ENCODE peak calls at places on chromosomes 1 and 21, in five cellular contexts. One of them, this sample, is unnamed.
A peak's percentile ranks its signal among the peaks of the same experiment; 100 is the strongest.

GRCh38 chr1:88061106-88061829 is 622.8 kb upstream of the PKN2 start:
- DNase-seq in HCT116: peak; percentile 61
- DNase-seq in WTC11: peak; percentile 61
- DNase-seq in K562: no peak
- DNase-seq in HepG2: peak; percentile 45
- DNase-seq in this sample: peak; percentile 21

GRCh38 chr1:101130673-101131072 is 105.1 kb upstream of the DPH5 start:
- DNase-seq in HepG2: no peak
- DNase-seq in HCT116: no peak
- DNase-seq in WTC11: no peak
- DNase-seq in K562: no peak
- DNase-seq in this sample: no peak

GRCh38 chr1:19877821-19878636 is 4.2 kb upstream of the OTUD3 start:
- DNase-seq in HepG2: no peak
- DNase-seq in WTC11: no peak
- DNase-seq in K562: no peak
- DNase-seq in HCT116: no peak
- DNase-seq in this sample: no peak

GRCh38 chr21:42455754-42456440 is 40.1 kb downstream of the RSPH1 start:
- DNase-seq in K562: no peak
- DNase-seq in WTC11: no peak
- DNase-seq in HCT116: no peak
- DNase-seq in HepG2: no peak
- DNase-seq in this sample: no peak

GRCh38 chr1:54474500-54475235 is 68.5 kb upstream of the SSBP3 start:
- DNase-seq in WTC11: peak; percentile 75
- DNase-seq in HepG2: no peak
- DNase-seq in HCT116: no peak
- DNase-seq in K562: peak; percentile 93
- DNase-seq in this sample: no peak

GRCh38 chr1:204409111-204409510 is 2.5 kb downstream of the PPP1R15B start:
- DNase-seq in WTC11: no peak
- DNase-seq in HepG2: no peak
- DNase-seq in HCT116: no peak
- DNase-seq in K562: no peak
- DNase-seq in this sample: no peak

GRCh38 chr1:28955930-28956552 is 41.7 kb downstream of the EPB41 start:
- DNase-seq in WTC11: no peak
- DNase-seq in HCT116: no peak
- DNase-seq in HepG2: no peak
- DNase-seq in K562: no peak
- DNase-seq in this sample: no peak

GRCh38 chr1:233844697-233845096 is 59.8 kb upstream of the SLC35F3 start:
- DNase-seq in HCT116: no peak
- DNase-seq in HepG2: no peak
- DNase-seq in WTC11: no peak
- DNase-seq in K562: no peak
- DNase-seq in this sample: no peak

GRCh38 chr1:168766568-168766967 is 37.6 kb upstream of the DPT start:
- DNase-seq in HCT116: no peak
- DNase-seq in WTC11: no peak
- DNase-seq in HepG2: peak; percentile 59
- DNase-seq in K562: no peak
- DNase-seq in this sample: no peak

GRCh38 chr1:64523938-64524337 is 54.0 kb downstream of the CACHD1 start:
- DNase-seq in K562: no peak
- DNase-seq in WTC11: no peak
- DNase-seq in HCT116: no peak
- DNase-seq in HepG2: no peak
- DNase-seq in this sample: no peak

GRCh38 chr1:32627596-32628162 is 22.7 kb downstream of the ZBTB8OS start:
- DNase-seq in WTC11: no peak
- DNase-seq in HCT116: no peak
- DNase-seq in HepG2: no peak
- DNase-seq in K562: no peak
- DNase-seq in this sample: no peak

GRCh38 chr1:228490120-228491078 is 3.2 kb downstream of the RNF187 start:
- DNase-seq in HCT116: peak; percentile 6
- DNase-seq in HepG2: no peak
- DNase-seq in WTC11: no peak
- DNase-seq in K562: no peak
- DNase-seq in this sample: no peak

GRCh38 chr1:170494369-170494768 is 37.6 kb upstream of the GORAB start:
- DNase-seq in WTC11: no peak
- DNase-seq in K562: no peak
- DNase-seq in HepG2: no peak
- DNase-seq in HCT116: no peak
- DNase-seq in this sample: no peak

GRCh38 chr1:214558002-214558770 is 6.8 kb upstream of the PTPN14 start:
- DNase-seq in HepG2: no peak
- DNase-seq in K562: no peak
- DNase-seq in WTC11: no peak
- DNase-seq in HCT116: no peak
- DNase-seq in this sample: no peak

GRCh38 chr21:45607021-45607921 is 36.3 kb upstream of the PCBP3 start:
- DNase-seq in HCT116: no peak
- DNase-seq in K562: no peak
- DNase-seq in HepG2: no peak
- DNase-seq in WTC11: no peak
- DNase-seq in this sample: no peak
- TF ChIP-seq ATF3 in HCT116: no peak
- TF ChIP-seq ATF3 in K562: no peak
- TF ChIP-seq ATF3 in HepG2: no peak
- TF ChIP-seq ATF3 in WTC11: no peak
- TF ChIP-seq ATF3 in this sample: no peak

GRCh38 chr1:981955-982558 is at the start of gene PERM1:
- DNase-seq in WTC11: peak; percentile 18
- DNase-seq in HepG2: no peak
- DNase-seq in K562: no peak
- DNase-seq in HCT116: no peak
- DNase-seq in this sample: no peak
- TF ChIP-seq ATF3 in WTC11: no peak
- TF ChIP-seq ATF3 in HepG2: no peak
- TF ChIP-seq ATF3 in K562: no peak
- TF ChIP-seq ATF3 in HCT116: no peak
- TF ChIP-seq ATF3 in this sample: no peak

DNA sequence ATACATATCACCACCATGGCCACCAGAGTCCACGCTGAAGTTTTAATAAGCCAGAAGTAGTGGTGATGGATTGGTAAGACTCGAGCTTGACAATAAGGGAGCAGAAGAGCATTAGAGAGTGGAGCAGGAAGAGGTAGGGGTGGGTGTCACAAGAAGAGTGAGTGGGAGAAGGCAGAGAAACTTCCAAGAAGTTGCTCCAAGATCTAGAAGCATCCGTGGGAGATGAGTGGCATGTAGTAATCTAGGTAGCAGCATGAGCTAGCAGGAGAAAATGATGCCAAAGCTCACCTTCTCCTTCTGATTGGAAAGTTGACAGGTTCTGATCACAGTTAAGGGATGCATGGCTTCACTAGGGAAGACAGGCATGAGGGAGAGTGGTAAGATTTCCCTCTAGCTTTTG is 49.2 kb downstream of the PLXNA2 start:
- DNase-seq in K562: no peak
- DNase-seq in HepG2: no peak
- DNase-seq in HCT116: no peak
- DNase-seq in WTC11: no peak
- DNase-seq in this sample: no peak
- TF ChIP-seq ATF3 in K562: no peak
- TF ChIP-seq ATF3 in HepG2: no peak
- TF ChIP-seq ATF3 in HCT116: no peak
- TF ChIP-seq ATF3 in WTC11: no peak
- TF ChIP-seq ATF3 in this sample: no peak

GRCh38 chr21:29072873-29073221 is 601 bp downstream of the CCT8 start:
- DNase-seq in K562: no peak
- DNase-seq in HCT116: no peak
- DNase-seq in WTC11: no peak
- DNase-seq in HepG2: peak; percentile 25
- DNase-seq in this sample: no peak
- TF ChIP-seq ATF3 in K562: no peak
- TF ChIP-seq ATF3 in HCT116: no peak
- TF ChIP-seq ATF3 in WTC11: no peak
- TF ChIP-seq ATF3 in HepG2: no peak
- TF ChIP-seq ATF3 in this sample: no peak

DNA sequence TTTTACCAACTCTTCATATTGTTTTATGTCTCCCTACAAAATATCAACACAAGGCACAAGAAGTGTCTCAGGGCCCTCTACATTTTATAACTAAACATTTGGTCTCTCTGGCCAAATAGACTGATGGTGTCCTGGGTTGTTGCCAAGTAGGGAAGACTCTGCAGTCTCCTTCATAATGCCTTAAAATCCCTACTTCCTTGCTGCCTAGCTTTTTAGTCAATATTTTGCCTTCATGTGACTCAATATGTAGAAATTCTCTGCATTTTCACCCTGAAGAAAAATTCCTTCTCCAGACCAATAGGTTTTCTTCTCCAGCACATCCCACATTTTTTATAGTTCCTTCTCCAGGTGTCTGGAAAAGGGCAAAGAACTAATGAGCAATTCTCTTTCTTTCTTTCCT is 72.5 kb upstream of the IPO9 start:
- DNase-seq in HepG2: no peak
- DNase-seq in K562: no peak
- DNase-seq in HCT116: no peak
- DNase-seq in WTC11: no peak
- DNase-seq in this sample: no peak
- TF ChIP-seq ATF3 in HepG2: no peak
- TF ChIP-seq ATF3 in K562: no peak
- TF ChIP-seq ATF3 in HCT116: no peak
- TF ChIP-seq ATF3 in WTC11: no peak
- TF ChIP-seq ATF3 in this sample: no peak

DNA sequence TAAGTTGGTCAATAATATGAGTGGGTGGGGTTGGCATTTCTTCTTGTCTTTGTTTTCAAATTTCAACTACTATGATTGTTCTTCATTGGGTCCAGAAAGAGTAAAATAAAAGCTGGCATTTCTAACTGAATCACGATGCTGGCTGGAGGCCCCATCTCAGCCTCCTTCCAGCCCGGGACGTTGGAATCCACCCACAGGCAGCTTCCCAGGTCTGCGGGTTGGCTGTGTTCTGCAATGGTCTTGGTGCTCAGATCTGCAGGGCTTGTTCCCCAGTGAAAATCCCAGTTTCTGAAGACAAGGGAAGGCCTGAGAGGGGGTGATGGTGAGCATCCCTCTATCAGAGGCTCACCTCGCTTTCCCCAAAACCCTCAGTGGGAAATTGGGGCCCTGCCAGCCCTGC is 54.7 kb upstream of the ARHGEF16 start:
- DNase-seq in HepG2: no peak
- DNase-seq in WTC11: no peak
- DNase-seq in HCT116: no peak
- DNase-seq in K562: no peak
- DNase-seq in this sample: no peak
- TF ChIP-seq ATF3 in HepG2: no peak
- TF ChIP-seq ATF3 in WTC11: no peak
- TF ChIP-seq ATF3 in HCT116: no peak
- TF ChIP-seq ATF3 in K562: no peak
- TF ChIP-seq ATF3 in this sample: no peak

GRCh38 chr1:247681288-247681897 is 1.9 kb upstream of the OR13G1 start:
- DNase-seq in K562: peak; percentile 55
- DNase-seq in WTC11: peak; percentile 73
- DNase-seq in HCT116: peak; percentile 10
- DNase-seq in HepG2: peak; percentile 38
- DNase-seq in this sample: peak; percentile 3
- TF ChIP-seq ATF3 in K562: no peak
- TF ChIP-seq ATF3 in WTC11: no peak
- TF ChIP-seq ATF3 in HCT116: no peak
- TF ChIP-seq ATF3 in HepG2: no peak
- TF ChIP-seq ATF3 in this sample: no peak

GRCh38 chr1:46446646-46447498 is 42.8 kb upstream of the DMBX1 start:
- DNase-seq in HepG2: peak; percentile 53
- DNase-seq in HCT116: peak; percentile 45
- DNase-seq in WTC11: peak; percentile 97
- DNase-seq in K562: peak; percentile 77
- DNase-seq in this sample: peak; percentile 85
- TF ChIP-seq ATF3 in HepG2: no peak
- TF ChIP-seq ATF3 in HCT116: no peak
- TF ChIP-seq ATF3 in WTC11: no peak
- TF ChIP-seq ATF3 in K562: no peak
- TF ChIP-seq ATF3 in this sample: no peak